ENCODE peak calls at places on chromosome 10, in six cellular contexts. O is NCI-H1105 treated with DMSO at 0.1 percent for 48 hours, V is kidney, U is HEK293T, A is NCI-H1436, I is hippocampal formation. M is an unnamed sample.
A peak's percentile ranks its signal among the peaks of the same experiment; 100 is the strongest.

GRCh38 chr10:119538632-119539358 is 3.7 kb downstream of the RGS10 start:
- DNase-seq in O (no peak), V (no peak), U (no peak), A (no peak), I (no peak), M (no peak)

GRCh38 chr10:79442171-79443040 is 3.0 kb downstream of the ZCCHC24 start:
- DNase-seq in O (no peak), V (no peak), U (no peak), A (no peak), I (peak; percentile 96), M (peak; percentile 63)

GRCh38 chr10:124612611-124613498 is 131.3 kb downstream of the FAM53B start:
- DNase-seq in O (no peak), V (no peak), U (no peak), A (peak; percentile 46), I (no peak), M (no peak)

GRCh38 chr10:5043716-5044115 is 40.1 kb upstream of the AKR1C2 start:
- DNase-seq in O (peak; percentile 92), V (peak; percentile 81), U (no peak), A (peak; percentile 94), I (no peak), M (peak; percentile 88)

GRCh38 chr10:25191162-25191895 is 16.5 kb downstream of the GPR158 start:
- DNase-seq in O (no peak), V (no peak), U (no peak), A (no peak), I (no peak), M (no peak)

GRCh38 chr10:129938460-129938859 is 25.6 kb downstream of the EBF3 start:
- DNase-seq in O (no peak), V (no peak), U (no peak), A (no peak), I (no peak), M (no peak)

GRCh38 chr10:132207536-132208488 is 21.1 kb downstream of the DPYSL4 start:
- DNase-seq in O (no peak), V (peak; percentile 72), U (no peak), A (no peak), I (no peak), M (no peak)

GRCh38 chr10:120172371-120172770 is 279.8 kb downstream of the SEC23IP start:
- DNase-seq in O (no peak), V (no peak), U (no peak), A (no peak), I (no peak), M (no peak)

GRCh38 chr10:127485153-127485857 is 63.8 kb upstream of the NPS start:
- DNase-seq in O (no peak), V (peak; percentile 75), U (peak; percentile 32), A (no peak), I (no peak), M (no peak)